ENCODE peak calls at places on chromosomes 2 and 18, in five cellular contexts. One of them, this sample, is unnamed.

GRCh38 chr2:174662459-174662858 is 64.9 kb upstream of the WIPF1 start:
- DNase-seq in mesenchymal stem cell: peak; percentile 84
- DNase-seq in neuronal stem cell: no peak
- DNase-seq in mesendoderm: no peak
- DNase-seq in H1: no peak
- DNase-seq in this sample: peak; percentile 90

GRCh38 chr2:174059178-174059874 is 94.2 kb upstream of the SP3 start:
- DNase-seq in mesenchymal stem cell: peak; percentile 89
- DNase-seq in neuronal stem cell: no peak
- DNase-seq in mesendoderm: no peak
- DNase-seq in H1: no peak
- DNase-seq in this sample: peak; percentile 93

GRCh38 chr18:21742323-21742687 is 1.7 kb downstream of the MIB1 start:
- DNase-seq in mesenchymal stem cell: peak; percentile 24
- DNase-seq in neuronal stem cell: no peak
- DNase-seq in mesendoderm: peak; percentile 22
- DNase-seq in H1: no peak
- DNase-seq in this sample: peak; percentile 30

GRCh38 chr2:134120718-134121630 is 132.9 kb upstream of the MGAT5 start:
- DNase-seq in mesenchymal stem cell: peak; percentile 80
- DNase-seq in neuronal stem cell: peak; percentile 54
- DNase-seq in mesendoderm: peak; percentile 65
- DNase-seq in H1: no peak
- DNase-seq in this sample: peak; percentile 71

GRCh38 chr18:731185-731584 is 18.8 kb upstream of the ENOSF1 start:
- DNase-seq in mesenchymal stem cell: no peak
- DNase-seq in neuronal stem cell: no peak
- DNase-seq in mesendoderm: no peak
- DNase-seq in H1: no peak
- DNase-seq in this sample: peak; percentile 13

GRCh38 chr2:219560037-219560892 is 11.1 kb downstream of the OBSL1 start:
- DNase-seq in mesenchymal stem cell: no peak
- DNase-seq in neuronal stem cell: no peak
- DNase-seq in mesendoderm: peak; percentile 72
- DNase-seq in H1: no peak
- DNase-seq in this sample: no peak

GRCh38 chr18:22556271-22556990 is 138.7 kb upstream of the CTAGE1 start:
- DNase-seq in mesenchymal stem cell: no peak
- DNase-seq in neuronal stem cell: no peak
- DNase-seq in mesendoderm: no peak
- DNase-seq in H1: no peak
- DNase-seq in this sample: peak; percentile 38

GRCh38 chr2:50098242-50098641 is 933.7 kb downstream of the NRXN1 start:
- DNase-seq in mesenchymal stem cell: no peak
- DNase-seq in neuronal stem cell: no peak
- DNase-seq in mesendoderm: no peak
- DNase-seq in H1: no peak
- DNase-seq in this sample: no peak

GRCh38 chr18:10329116-10329515 is 125.3 kb upstream of the APCDD1 start:
- DNase-seq in mesenchymal stem cell: peak; percentile 46
- DNase-seq in neuronal stem cell: no peak
- DNase-seq in mesendoderm: no peak
- DNase-seq in H1: no peak
- DNase-seq in this sample: peak; percentile 45

GRCh38 chr18:61679836-61680235 is 213.0 kb downstream of the RNF152 start:
- DNase-seq in mesenchymal stem cell: peak; percentile 21
- DNase-seq in neuronal stem cell: no peak
- DNase-seq in mesendoderm: no peak
- DNase-seq in H1: no peak
- DNase-seq in this sample: no peak

GRCh38 chr2:24454258-24454657 is 36.8 kb upstream of the NCOA1 start:
- DNase-seq in mesenchymal stem cell: no peak
- DNase-seq in neuronal stem cell: no peak
- DNase-seq in mesendoderm: no peak
- DNase-seq in H1: no peak
- DNase-seq in this sample: peak; percentile 17

GRCh38 chr2:104854507-104855173 is 725 bp downstream of the POU3F3 start:
- DNase-seq in mesenchymal stem cell: no peak
- DNase-seq in neuronal stem cell: no peak
- DNase-seq in mesendoderm: peak; percentile 53
- DNase-seq in H1: no peak
- DNase-seq in this sample: no peak

GRCh38 chr2:73944714-73945113 is 18.0 kb downstream of the DGUOK start:
- DNase-seq in mesenchymal stem cell: no peak
- DNase-seq in neuronal stem cell: no peak
- DNase-seq in mesendoderm: no peak
- DNase-seq in H1: no peak
- DNase-seq in this sample: no peak

GRCh38 chr2:79512442-79513401 is at the start of gene CTNNA2:
- DNase-seq in mesenchymal stem cell: peak; percentile 32
- DNase-seq in neuronal stem cell: peak; percentile 95
- DNase-seq in mesendoderm: peak; percentile 87
- DNase-seq in H1: peak; percentile 83
- DNase-seq in this sample: no peak

GRCh38 chr2:212957624-212958023 is 193.8 kb downstream of the IKZF2 start:
- DNase-seq in mesenchymal stem cell: no peak
- DNase-seq in neuronal stem cell: no peak
- DNase-seq in mesendoderm: no peak
- DNase-seq in H1: no peak
- DNase-seq in this sample: no peak

GRCh38 chr2:64975232-64975791 is 13.9 kb upstream of the SLC1A4 start:
- DNase-seq in mesenchymal stem cell: peak; percentile 69
- DNase-seq in neuronal stem cell: no peak
- DNase-seq in mesendoderm: peak; percentile 95
- DNase-seq in H1: no peak
- DNase-seq in this sample: peak; percentile 84

GRCh38 chr18:32478317-32478716 is 7.6 kb upstream of the GAREM1 start:
- DNase-seq in mesenchymal stem cell: no peak
- DNase-seq in neuronal stem cell: no peak
- DNase-seq in mesendoderm: no peak
- DNase-seq in H1: no peak
- DNase-seq in this sample: no peak

GRCh38 chr2:9980520-9980919 is 29.0 kb downstream of the GRHL1 start:
- DNase-seq in mesenchymal stem cell: no peak
- DNase-seq in neuronal stem cell: no peak
- DNase-seq in mesendoderm: no peak
- DNase-seq in H1: no peak
- DNase-seq in this sample: no peak

GRCh38 chr2:40859617-40860016 is 407.7 kb upstream of the SLC8A1 start:
- DNase-seq in mesenchymal stem cell: no peak
- DNase-seq in neuronal stem cell: no peak
- DNase-seq in mesendoderm: peak; percentile 90
- DNase-seq in H1: no peak
- DNase-seq in this sample: no peak

GRCh38 chr2:40256649-40257048 is 195.2 kb downstream of the SLC8A1 start:
- DNase-seq in mesenchymal stem cell: no peak
- DNase-seq in neuronal stem cell: peak; percentile 15
- DNase-seq in mesendoderm: peak; percentile 87
- DNase-seq in H1: peak; percentile 51
- DNase-seq in this sample: no peak

GRCh38 chr18:14940738-14941137 is 192.8 kb downstream of the ANKRD30B start:
- DNase-seq in mesenchymal stem cell: no peak
- DNase-seq in neuronal stem cell: no peak
- DNase-seq in mesendoderm: no peak
- DNase-seq in H1: no peak
- DNase-seq in this sample: no peak

GRCh38 chr2:167712275-167712674 is 535.1 kb downstream of the STK39 start:
- DNase-seq in mesenchymal stem cell: no peak
- DNase-seq in neuronal stem cell: no peak
- DNase-seq in mesendoderm: peak; percentile 41
- DNase-seq in H1: no peak
- DNase-seq in this sample: no peak

GRCh38 chr18:48838166-48838775 is 112.5 kb downstream of the SMAD7 start:
- DNase-seq in mesenchymal stem cell: no peak
- DNase-seq in neuronal stem cell: no peak
- DNase-seq in mesendoderm: no peak
- DNase-seq in H1: no peak
- DNase-seq in this sample: no peak

GRCh38 chr18:10930078-10930477 is 219.3 kb downstream of the PIEZO2 start:
- DNase-seq in mesenchymal stem cell: no peak
- DNase-seq in neuronal stem cell: no peak
- DNase-seq in mesendoderm: peak; percentile 70
- DNase-seq in H1: no peak
- DNase-seq in this sample: no peak

GRCh38 chr2:207352978-207353377 is 176.8 kb upstream of the CREB1 start:
- DNase-seq in mesenchymal stem cell: no peak
- DNase-seq in neuronal stem cell: no peak
- DNase-seq in mesendoderm: peak; percentile 37
- DNase-seq in H1: no peak
- DNase-seq in this sample: peak; percentile 20

GRCh38 chr2:101305044-101305443 is 3.5 kb downstream of the RNF149 start:
- DNase-seq in mesenchymal stem cell: peak; percentile 16
- DNase-seq in neuronal stem cell: no peak
- DNase-seq in mesendoderm: no peak
- DNase-seq in H1: no peak
- DNase-seq in this sample: no peak
- H3K4me3 ChIP-seq in mesenchymal stem cell: peak overlapping the region; percentile 95
- H3K4me3 ChIP-seq in neuronal stem cell: no peak overlapping the region
- H3K4me3 ChIP-seq in mesendoderm: no peak overlapping the region
- H3K4me3 ChIP-seq in H1: no peak overlapping the region
- H3K4me3 ChIP-seq in this sample: no peak overlapping the region

DNA sequence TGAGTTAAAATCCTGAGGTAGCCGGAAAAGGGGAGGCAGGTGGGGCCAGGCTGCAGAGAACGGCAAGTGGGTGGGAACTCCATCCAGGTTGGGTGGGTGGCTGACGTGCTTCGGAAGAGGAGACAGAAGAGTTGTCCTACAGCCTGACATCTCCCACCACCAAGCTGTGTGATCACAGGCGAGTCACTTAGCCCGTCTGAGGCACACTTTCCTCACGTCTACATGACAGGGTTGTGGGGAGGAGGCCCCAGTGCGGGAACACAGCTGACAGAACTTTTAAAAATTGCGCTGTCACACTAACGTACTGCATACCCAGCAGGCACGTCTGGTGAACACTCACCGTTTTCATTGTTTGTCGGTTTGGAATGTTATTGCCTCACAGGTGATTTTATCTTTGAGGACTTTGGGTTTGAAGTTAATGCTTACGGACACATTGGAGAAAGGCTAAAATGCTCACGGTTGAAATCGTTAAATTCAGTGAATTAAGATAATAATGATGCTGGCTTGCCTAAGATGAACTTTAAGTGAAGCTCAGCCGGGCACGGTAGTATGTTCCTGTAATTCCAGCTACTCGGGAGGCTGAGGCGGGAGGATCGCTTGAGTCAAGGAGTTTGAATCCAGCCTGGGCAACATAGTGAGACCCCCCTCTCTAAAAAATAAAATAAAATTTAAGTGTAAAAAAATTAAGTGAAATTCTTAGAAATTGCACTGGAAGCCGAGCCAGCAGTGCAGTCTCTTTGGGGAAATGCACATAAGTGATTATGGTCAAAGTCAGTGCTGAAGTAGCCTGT is 8.9 kb downstream of the EMILIN2 start:
- DNase-seq in mesenchymal stem cell: no peak
- DNase-seq in neuronal stem cell: no peak
- DNase-seq in mesendoderm: no peak
- DNase-seq in H1: no peak
- DNase-seq in this sample: no peak
- H2BK120ac ChIP-seq in mesenchymal stem cell: no peak overlapping the region
- H2BK120ac ChIP-seq in neuronal stem cell: no peak overlapping the region
- H2BK120ac ChIP-seq in mesendoderm: no peak overlapping the region
- H2BK120ac ChIP-seq in H1: no peak overlapping the region
- H2BK120ac ChIP-seq in this sample: no peak overlapping the region

DNA sequence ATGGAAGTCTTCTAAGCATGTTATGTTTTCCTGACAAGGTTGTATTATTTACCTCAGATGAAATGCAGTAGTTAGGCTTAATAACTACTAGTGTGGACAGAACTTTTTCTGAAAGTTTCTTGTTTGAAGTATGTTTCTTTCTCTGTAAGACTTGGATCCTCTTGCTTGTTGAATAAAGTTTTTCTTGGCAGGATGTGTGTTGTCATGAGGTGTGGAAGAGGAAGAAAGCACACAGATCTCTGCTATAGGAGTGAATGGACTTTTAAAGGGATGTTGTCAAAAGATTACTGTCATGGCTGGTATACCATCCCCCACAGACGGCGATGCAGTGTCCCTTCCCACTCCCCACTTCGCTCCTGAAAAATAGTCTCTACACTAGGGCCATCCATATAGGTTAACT is 2.6 kb downstream of the CAB39 start:
- DNase-seq in mesenchymal stem cell: no peak
- DNase-seq in neuronal stem cell: no peak
- DNase-seq in mesendoderm: no peak
- DNase-seq in H1: no peak
- DNase-seq in this sample: peak; percentile 52
- H3K4me3 ChIP-seq in mesenchymal stem cell: peak overlapping the region; percentile 85
- H3K4me3 ChIP-seq in neuronal stem cell: no peak overlapping the region
- H3K4me3 ChIP-seq in mesendoderm: no peak overlapping the region
- H3K4me3 ChIP-seq in H1: no peak overlapping the region
- H3K4me3 ChIP-seq in this sample: no peak overlapping the region

GRCh38 chr2:170974304-170974993 is 45.4 kb downstream of the GORASP2 start:
- DNase-seq in mesenchymal stem cell: peak; percentile 60
- DNase-seq in neuronal stem cell: no peak
- DNase-seq in mesendoderm: peak; percentile 92
- DNase-seq in H1: no peak
- DNase-seq in this sample: no peak

GRCh38 chr2:170972508-170973224 is 43.6 kb downstream of the GORASP2 start:
- DNase-seq in mesenchymal stem cell: no peak
- DNase-seq in neuronal stem cell: no peak
- DNase-seq in mesendoderm: no peak
- DNase-seq in H1: no peak
- DNase-seq in this sample: no peak

GRCh38 chr2:170973225-170973491 is 44.1 kb downstream of the GORASP2 start:
- DNase-seq in mesenchymal stem cell: no peak
- DNase-seq in neuronal stem cell: no peak
- DNase-seq in mesendoderm: no peak
- DNase-seq in H1: no peak
- DNase-seq in this sample: no peak

GRCh38 chr2:170975127-170975942 is 46.3 kb downstream of the GORASP2 start:
- DNase-seq in mesenchymal stem cell: no peak
- DNase-seq in neuronal stem cell: no peak
- DNase-seq in mesendoderm: no peak
- DNase-seq in H1: no peak
- DNase-seq in this sample: no peak

GRCh38 chr2:170973492-170974303 is 44.6 kb downstream of the GORASP2 start:
- DNase-seq in mesenchymal stem cell: peak; percentile 69
- DNase-seq in neuronal stem cell: peak; percentile 79
- DNase-seq in mesendoderm: peak; percentile 72
- DNase-seq in H1: peak; percentile 27
- DNase-seq in this sample: peak; percentile 66
- H2BK120ac ChIP-seq in mesenchymal stem cell: peak overlapping the region; percentile 83
- H2BK120ac ChIP-seq in neuronal stem cell: peak overlapping the region; percentile 14
- H2BK120ac ChIP-seq in mesendoderm: peak overlapping the region; percentile 83
- H2BK120ac ChIP-seq in H1: no peak overlapping the region
- H2BK120ac ChIP-seq in this sample: peak overlapping the region; percentile 86

GRCh38 chr2:66470199-66470598 is 35.3 kb downstream of the MEIS1 start:
- DNase-seq in mesenchymal stem cell: no peak
- DNase-seq in neuronal stem cell: no peak
- DNase-seq in mesendoderm: no peak
- DNase-seq in H1: no peak
- DNase-seq in this sample: no peak

GRCh38 chr2:66463206-66463605 is 28.3 kb downstream of the MEIS1 start:
- DNase-seq in mesenchymal stem cell: peak; percentile 45
- DNase-seq in neuronal stem cell: no peak
- DNase-seq in mesendoderm: no peak
- DNase-seq in H1: no peak
- DNase-seq in this sample: no peak

GRCh38 chr2:66464930-66465637 is 30.2 kb downstream of the MEIS1 start:
- DNase-seq in mesenchymal stem cell: no peak
- DNase-seq in neuronal stem cell: no peak
- DNase-seq in mesendoderm: no peak
- DNase-seq in H1: no peak
- DNase-seq in this sample: no peak

GRCh38 chr2:66469219-66469902 is 34.4 kb downstream of the MEIS1 start:
- DNase-seq in mesenchymal stem cell: no peak
- DNase-seq in neuronal stem cell: no peak
- DNase-seq in mesendoderm: no peak
- DNase-seq in H1: no peak
- DNase-seq in this sample: no peak

GRCh38 chr2:66466435-66466834 is 31.5 kb downstream of the MEIS1 start:
- DNase-seq in mesenchymal stem cell: no peak
- DNase-seq in neuronal stem cell: no peak
- DNase-seq in mesendoderm: no peak
- DNase-seq in H1: no peak
- DNase-seq in this sample: no peak
- H3K4me3 ChIP-seq in mesenchymal stem cell: no peak overlapping the region
- H3K4me3 ChIP-seq in neuronal stem cell: no peak overlapping the region
- H3K4me3 ChIP-seq in mesendoderm: no peak overlapping the region
- H3K4me3 ChIP-seq in H1: no peak overlapping the region
- H3K4me3 ChIP-seq in this sample: no peak overlapping the region